ENCODE peak calls at places on chromosomes 1 and 21, in six cellular contexts. S is lung, W is upper lobe of right lung, P is left lung, K is ovary, U is uterus. B is an unnamed sample.

GRCh38 chr1:147811273-147811672 is 50.9 kb upstream of the GJA5 start:
- DNase-seq in U (no peak), K (no peak), S (no peak), W (no peak), P (no peak), B (no peak)

GRCh38 chr1:51600529-51600928 is 16.4 kb upstream of the OSBPL9 start:
- DNase-seq in P (no peak), S (no peak), K (no peak), W (no peak), U (no peak), B (no peak)

GRCh38 chr1:55309053-55309452 is 93.9 kb upstream of the USP24 start:
- DNase-seq in U (no peak), W (no peak), K (no peak), P (no peak), S (no peak), B (no peak)

GRCh38 chr1:30058966-30059365 is 664.4 kb downstream of the MATN1 start:
- DNase-seq in P (no peak), K (no peak), W (no peak), S (no peak), U (no peak), B (no peak)

GRCh38 chr1:44047131-44047530 is 15.9 kb upstream of the SLC6A9 start:
- DNase-seq in P (no peak), W (no peak), U (no peak), S (no peak), K (no peak), B (no peak)

GRCh38 chr1:201917362-201918033 is 28.8 kb downstream of the SHISA4 start:
- DNase-seq in U (peak; percentile 54), P (no peak), S (no peak), W (no peak), K (no peak), B (no peak)

GRCh38 chr1:24900486-24900849 is 29.6 kb downstream of the RUNX3 start:
- DNase-seq in U (no peak), K (no peak), P (peak; percentile 16), W (no peak), S (no peak), B (no peak)

GRCh38 chr1:200316148-200316803 is 93.6 kb downstream of the ZNF281 start:
- DNase-seq in U (no peak), S (no peak), K (no peak), W (no peak), P (no peak), B (no peak)

GRCh38 chr1:89050649-89051033 is 14.4 kb downstream of the GBP1 start:
- DNase-seq in U (no peak), W (no peak), P (no peak), K (no peak), S (no peak), B (no peak)

DNA sequence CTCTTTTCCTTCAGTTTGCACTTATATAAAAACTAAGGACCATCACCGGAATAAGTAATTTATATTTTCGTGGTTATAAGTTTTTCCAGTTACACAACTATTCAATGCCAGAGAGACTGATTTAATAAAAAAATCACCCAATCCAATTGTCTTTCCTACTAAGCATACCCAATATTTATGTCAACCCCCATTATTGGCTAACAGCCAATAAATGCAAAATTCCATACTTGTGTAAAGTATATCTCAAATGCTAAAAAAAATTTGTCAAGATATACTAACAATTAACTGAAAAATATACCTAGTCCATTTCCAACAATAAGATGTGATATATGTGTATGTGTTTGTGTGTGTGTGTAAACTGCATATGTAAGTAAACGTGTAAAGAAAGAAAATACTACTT is 117.4 kb downstream of the AGBL4 start:
- DNase-seq in K (no peak), U (no peak), W (no peak), P (no peak), S (no peak), B (no peak)
- H3K9me3 ChIP-seq in K (no peaks in the 10 kb centered on the region), U (no peaks in the 10 kb centered on the region), W (no peaks in the 10 kb centered on the region), P (peaks cover under 1% of the 10 kb centered on the region), S (no peaks in the 10 kb centered on the region), B (no peaks in the 10 kb centered on the region)

GRCh38 chr1:48187969-48188563 is 34.5 kb upstream of the SLC5A9 start:
- DNase-seq in W (no peak), S (no peak), K (no peak), U (no peak), P (no peak), B (no peak)

GRCh38 chr1:48194801-48195200 is 27.7 kb upstream of the SLC5A9 start:
- DNase-seq in U (no peak), K (no peak), S (no peak), W (no peak), P (no peak), B (no peak)

GRCh38 chr1:48196168-48196716 is 26.3 kb upstream of the SLC5A9 start:
- DNase-seq in U (no peak), K (no peak), P (no peak), S (no peak), W (no peak), B (no peak)

GRCh38 chr1:48190893-48191292 is 31.6 kb upstream of the SLC5A9 start:
- DNase-seq in P (no peak), W (no peak), U (no peak), S (no peak), K (no peak), B (no peak)
- H3K9me3 ChIP-seq in P (peaks cover 14% of the 10 kb centered on the region), W (no peaks in the 10 kb centered on the region), U (no peaks in the 10 kb centered on the region), S (peaks cover 2% of the 10 kb centered on the region), K (no peaks in the 10 kb centered on the region), B (no peaks in the 10 kb centered on the region)

GRCh38 chr1:2908561-2908960 is 107.1 kb upstream of the TTC34 start:
- DNase-seq in S (no peak), K (no peak), W (no peak), P (no peak), U (no peak), B (no peak)

GRCh38 chr1:2906105-2906504 is 104.6 kb upstream of the TTC34 start:
- DNase-seq in K (no peak), P (no peak), S (no peak), U (no peak), W (no peak), B (no peak)

GRCh38 chr1:2906620-2907019 is 105.1 kb upstream of the TTC34 start:
- DNase-seq in K (no peak), U (no peak), W (no peak), S (no peak), P (no peak), B (no peak)

GRCh38 chr1:2908081-2908480 is 106.6 kb upstream of the TTC34 start:
- DNase-seq in S (no peak), P (no peak), K (no peak), U (no peak), W (no peak), B (no peak)

DNA sequence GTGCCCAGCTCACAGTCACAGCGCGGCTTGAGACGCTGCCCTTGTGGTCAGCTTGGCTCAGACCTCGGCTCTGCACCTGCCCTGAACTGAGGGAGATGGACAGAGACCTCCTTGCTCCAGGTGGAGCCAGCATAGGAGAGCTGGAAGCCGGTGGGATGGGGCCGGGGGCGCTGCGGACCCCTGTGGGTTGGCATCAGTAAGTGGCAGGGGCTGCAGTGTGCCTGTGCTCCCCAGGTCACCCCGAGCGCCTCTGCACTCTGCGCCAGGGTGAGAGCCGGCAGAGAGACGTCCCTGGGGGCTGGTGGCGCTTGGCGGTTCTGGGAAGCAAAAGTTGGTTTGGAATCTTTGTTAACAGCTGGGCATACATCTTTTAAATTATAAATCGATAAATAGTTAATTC is 105.6 kb upstream of the TTC34 start:
- DNase-seq in W (no peak), U (no peak), S (no peak), P (no peak), K (no peak), B (no peak)
- H3K9me3 ChIP-seq in W (no peaks in the 10 kb centered on the region), U (no peaks in the 10 kb centered on the region), S (no peaks in the 10 kb centered on the region), P (no peaks in the 10 kb centered on the region), K (no peaks in the 10 kb centered on the region), B (no peaks in the 10 kb centered on the region)

GRCh38 chr21:9759972-9760371 is 761.4 kb upstream of the TPTE start:
- DNase-seq in U (no peak), S (no peak), K (no peak), P (no peak), W (no peak), B (no peak)

GRCh38 chr21:9758141-9758540 is 763.2 kb upstream of the TPTE start:
- DNase-seq in S (no peak), U (no peak), K (no peak), W (no peak), P (no peak), B (no peak)

GRCh38 chr21:9756677-9757076 is 764.7 kb upstream of the TPTE start:
- DNase-seq in P (no peak), S (no peak), W (no peak), U (no peak), K (no peak), B (no peak)

GRCh38 chr21:9758888-9759287 is 762.5 kb upstream of the TPTE start:
- DNase-seq in S (no peak), U (no peak), W (no peak), P (no peak), K (no peak), B (no peak)

GRCh38 chr21:9755611-9756010 is 765.8 kb upstream of the TPTE start:
- DNase-seq in K (no peak), U (no peak), S (no peak), P (no peak), W (no peak), B (no peak)
- H3K9me3 ChIP-seq in K (no peaks in the 10 kb centered on the region), U (no peaks in the 10 kb centered on the region), S (peaks cover 13% of the 10 kb centered on the region), P (peaks cover 61% of the 10 kb centered on the region), W (no peaks in the 10 kb centered on the region), B (no peaks in the 10 kb centered on the region)

GRCh38 chr21:9750341-9751086 is 770.9 kb upstream of the TPTE start:
- DNase-seq in W (no peak), P (no peak), S (peak; percentile 29), U (no peak), K (no peak), B (no peak)

GRCh38 chr21:9753943-9754342 is 767.4 kb upstream of the TPTE start:
- DNase-seq in P (no peak), S (no peak), W (no peak), K (no peak), U (no peak), B (no peak)
- H3K9me3 ChIP-seq in P (peaks cover 62% of the 10 kb centered on the region), S (peaks cover 15% of the 10 kb centered on the region), W (no peaks in the 10 kb centered on the region), K (no peaks in the 10 kb centered on the region), U (no peaks in the 10 kb centered on the region), B (no peaks in the 10 kb centered on the region)

GRCh38 chr1:2976180-2976562 is 45.1 kb upstream of the ACTRT2 start:
- DNase-seq in S (no peak), U (no peak), K (no peak), W (peak; percentile 52), P (no peak), B (no peak)
- H3K9me3 ChIP-seq in S (no peaks in the 10 kb centered on the region), U (no peaks in the 10 kb centered on the region), K (no peaks in the 10 kb centered on the region), W (no peaks in the 10 kb centered on the region), P (no peaks in the 10 kb centered on the region), B (no peaks in the 10 kb centered on the region)

GRCh38 chr1:20530261-20530660 is 22.1 kb upstream of the FAM43B start:
- DNase-seq in S (no peak), W (no peak), K (no peak), P (no peak), U (no peak), B (no peak)
- H3K9me3 ChIP-seq in S (peaks cover 5% of the 10 kb centered on the region), W (no peaks in the 10 kb centered on the region), K (no peaks in the 10 kb centered on the region), P (no peaks in the 10 kb centered on the region), U (no peaks in the 10 kb centered on the region), B (no peaks in the 10 kb centered on the region)